ENCODE peak calls at places on chromosomes 5 and 9, in five cellular contexts. L, W, A, G and K are unnamed samples.

GRCh38 chr5:144088211-144088965 is 82.1 kb downstream of the YIPF5 start:
- DNase-seq in L (no peak), W (no peak), A (no peak), G (no peak), K (no peak)

GRCh38 chr5:150787659-150788058 is 9.1 kb downstream of the SMIM3 start:
- DNase-seq in L (no peak), W (no peak), A (no peak), G (no peak), K (no peak)

GRCh38 chr5:135075621-135076585 is 41.9 kb upstream of the PITX1 start:
- DNase-seq in L (no peak), W (no peak), A (no peak), G (no peak), K (no peak)

GRCh38 chr9:2417730-2418129 is 203.9 kb upstream of the VLDLR start:
- DNase-seq in L (no peak), W (no peak), A (no peak), G (no peak), K (no peak)

GRCh38 chr9:109417054-109417453 is 81.1 kb downstream of the PTPN3 start:
- DNase-seq in L (no peak), W (no peak), A (no peak), G (no peak), K (no peak)

GRCh38 chr5:36688722-36689121 is 82.3 kb downstream of the SLC1A3 start:
- DNase-seq in L (no peak), W (no peak), A (no peak), G (no peak), K (no peak)

GRCh38 chr9:131620764-131621520 is 75.6 kb downstream of the PRRT1B start:
- DNase-seq in L (no peak), W (no peak), A (no peak), G (peak; percentile 17), K (no peak)

GRCh38 chr5:164202338-164202737 is 696.9 kb downstream of the MAT2B start:
- DNase-seq in L (no peak), W (no peak), A (no peak), G (no peak), K (no peak)

GRCh38 chr5:154038241-154038603 is 488 bp downstream of the FAM114A2 start:
- DNase-seq in L (no peak), W (no peak), A (no peak), G (no peak), K (peak; percentile 27)

GRCh38 chr5:33776151-33776550 is 115.6 kb downstream of the ADAMTS12 start:
- DNase-seq in L (no peak), W (no peak), A (no peak), G (no peak), K (no peak)

GRCh38 chr5:102561894-102562760 is 63.3 kb upstream of the SLCO6A1 start:
- DNase-seq in L (no peak), W (no peak), A (peak; percentile 34), G (no peak), K (no peak)

GRCh38 chr5:150789943-150790611 is 11.5 kb downstream of the SMIM3 start:
- DNase-seq in L (peak; percentile 38), W (peak; percentile 61), A (peak; percentile 64), G (no peak), K (no peak)

GRCh38 chr9:96654450-96655197 is 493 bp downstream of the PRXL2C start:
- DNase-seq in L (peak; percentile 88), W (peak; percentile 77), A (peak; percentile 86), G (peak; percentile 82), K (peak; percentile 89)
- TF ChIP-seq CTCF in L (no peak), W (no peak), A (peak; percentile 13), G (no peak), K (no peak)

DNA sequence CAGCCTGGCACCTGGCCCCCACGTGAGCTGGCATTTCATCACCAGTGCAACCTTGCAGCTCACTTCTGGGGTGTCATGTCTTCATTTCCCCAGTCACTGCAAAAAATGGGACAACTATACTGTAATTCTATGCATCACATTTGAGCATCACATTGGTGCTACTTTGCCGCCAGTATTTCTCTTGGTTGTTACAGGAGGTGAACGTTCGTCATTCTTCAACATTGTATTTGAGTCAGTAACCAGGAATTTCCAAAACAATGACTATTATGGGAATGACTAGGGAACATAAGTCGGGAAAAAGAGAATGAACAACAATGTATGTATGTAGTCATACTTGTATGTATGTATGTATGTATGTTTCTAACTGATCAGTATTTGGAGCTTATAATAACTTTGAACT is 1278.0 kb downstream of the EFNA5 start:
- DNase-seq in L (no peak), W (no peak), A (no peak), G (no peak), K (no peak)
- H3K27ac ChIP-seq in L (no peak overlapping the region), W (no peak overlapping the region), A (no peak overlapping the region), G (no peak overlapping the region), K (no peak overlapping the region)

DNA sequence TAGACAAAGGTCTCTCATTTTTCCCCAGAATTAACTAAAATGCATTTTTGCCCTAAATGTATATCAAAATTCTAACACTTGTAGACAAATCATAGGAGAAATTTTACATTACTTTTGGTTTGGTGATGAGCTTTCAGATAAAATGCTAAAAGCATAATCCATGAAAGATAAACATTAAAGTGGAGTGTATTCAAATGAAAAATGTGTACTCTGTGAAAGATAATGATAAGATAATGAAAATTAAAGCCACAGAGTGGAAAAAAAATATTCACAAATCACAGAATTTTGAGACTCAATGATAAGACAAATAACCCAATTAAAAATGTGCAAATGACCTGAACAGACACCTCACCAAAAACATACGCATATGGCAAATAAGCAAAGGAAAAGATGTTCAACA is 176.9 kb upstream of the ADAMTS16 start:
- DNase-seq in L (no peak), W (no peak), A (no peak), G (no peak), K (no peak)
- H3K27me3 ChIP-seq in L (no peaks in the 10 kb centered on the region), W (no peaks in the 10 kb centered on the region), A (no peaks in the 10 kb centered on the region), G (no peaks in the 10 kb centered on the region), K (no peaks in the 10 kb centered on the region)

GRCh38 chr5:162248107-162248713 is 180.6 kb downstream of the GABRG2 start:
- DNase-seq in L (no peak), W (no peak), A (no peak), G (no peak), K (no peak)
- TF ChIP-seq CTCF in L (no peak), W (no peak), A (no peak), G (no peak), K (no peak)

GRCh38 chr5:104699438-104699837 is 1136.8 kb upstream of the NUDT12 start:
- DNase-seq in L (no peak), W (no peak), A (no peak), G (no peak), K (no peak)

GRCh38 chr5:104708027-104708426 is 1145.4 kb upstream of the NUDT12 start:
- DNase-seq in L (no peak), W (no peak), A (no peak), G (no peak), K (no peak)

GRCh38 chr5:104706570-104706969 is 1144.0 kb upstream of the NUDT12 start:
- DNase-seq in L (no peak), W (no peak), A (no peak), G (no peak), K (no peak)

DNA sequence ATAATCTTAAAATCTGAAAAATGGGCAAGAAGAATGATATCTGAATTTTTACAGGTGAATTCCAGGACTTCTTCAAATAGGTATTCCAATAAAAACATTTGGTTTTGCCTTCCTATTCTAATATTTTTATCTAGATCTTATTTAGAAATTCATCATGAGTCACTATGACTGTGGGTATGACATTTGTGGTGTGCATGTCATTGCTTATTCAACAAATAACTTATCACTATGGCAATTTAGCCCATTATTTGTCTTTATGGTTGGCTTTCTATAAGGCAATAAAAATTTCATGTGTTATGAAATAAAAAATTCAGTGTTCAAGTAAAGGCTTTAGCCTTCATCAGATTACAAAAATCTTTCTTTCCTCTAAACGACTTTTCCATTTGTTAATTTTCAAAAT is 1139.6 kb upstream of the NUDT12 start:
- DNase-seq in L (no peak), W (no peak), A (no peak), G (no peak), K (no peak)
- H3K27ac ChIP-seq in L (no peak overlapping the region), W (no peak overlapping the region), A (no peak overlapping the region), G (no peak overlapping the region), K (no peak overlapping the region)